ENCODE peak calls at places on chromosomes 2 and 18, in six cellular contexts. E, T, N, U, D and Z are unnamed samples.

GRCh38 chr2:88545118-88545517 is 82.1 kb downstream of the EIF2AK3 start:
- DNase-seq in U (peak; percentile 14), D (no peak), N (no peak), E (no peak), T (peak; percentile 81), Z (no peak)

GRCh38 chr2:120684225-120684624 is 51.4 kb upstream of the GLI2 start:
- DNase-seq in D (no peak), T (no peak), N (peak; percentile 6), E (no peak), U (no peak), Z (no peak)

GRCh38 chr2:237200462-237200861 is 114.8 kb downstream of the COPS8 start:
- DNase-seq in N (no peak), E (no peak), T (no peak), D (no peak), U (no peak), Z (no peak)

GRCh38 chr2:140863713-140864112 is 1267.1 kb downstream of the LRP1B start:
- DNase-seq in T (peak; percentile 63), N (no peak), D (no peak), U (peak; percentile 63), E (no peak), Z (no peak)

GRCh38 chr2:206443735-206444527 is 599 bp downstream of the ADAM23 start:
- DNase-seq in E (no peak), D (no peak), N (peak; percentile 75), U (peak; percentile 50), T (no peak), Z (no peak)

GRCh38 chr2:237475704-237476107 is 11.3 kb upstream of the MLPH start:
- DNase-seq in D (peak; percentile 81), U (peak; percentile 11), T (no peak), N (no peak), E (no peak), Z (no peak)

GRCh38 chr18:62346327-62347090 is 21.4 kb downstream of the TNFRSF11A start:
- DNase-seq in N (no peak), T (no peak), E (no peak), D (no peak), U (no peak), Z (no peak)

GRCh38 chr2:20235655-20236302 is 10.8 kb upstream of the SDC1 start:
- DNase-seq in E (no peak), U (no peak), T (no peak), N (no peak), D (peak; percentile 87), Z (peak; percentile 87)

GRCh38 chr2:199470672-199471442 is 13.1 kb upstream of the SATB2 start:
- DNase-seq in T (no peak), E (no peak), D (no peak), U (no peak), N (no peak), Z (peak; percentile 26)

GRCh38 chr2:1972948-1973347 is 228.6 kb upstream of the PXDN start:
- DNase-seq in D (no peak), T (no peak), E (no peak), U (no peak), N (no peak), Z (no peak)

GRCh38 chr2:151669585-151670081 is 64.6 kb downstream of the NEB start:
- DNase-seq in N (no peak), U (no peak), E (no peak), T (no peak), D (no peak), Z (no peak)

GRCh38 chr2:21441442-21441841 is 317.7 kb downstream of the TDRD15 start:
- DNase-seq in T (no peak), E (no peak), D (no peak), N (no peak), U (no peak), Z (no peak)

GRCh38 chr2:212863185-212863588 is 288.2 kb downstream of the IKZF2 start:
- DNase-seq in N (peak; percentile 48), U (peak; percentile 29), D (no peak), E (no peak), T (peak; percentile 47), Z (peak; percentile 15)

GRCh38 chr2:214052235-214052634 is 358.6 kb upstream of the VWC2L start:
- DNase-seq in N (no peak), D (no peak), U (no peak), E (no peak), T (no peak), Z (no peak)

GRCh38 chr2:214051585-214051984 is 359.3 kb upstream of the VWC2L start:
- DNase-seq in E (no peak), T (no peak), N (no peak), D (no peak), U (no peak), Z (no peak)
- TF ChIP-seq POLR2AphosphoS5 in E (no peak), T (no peak), N (no peak), D (no peak), U (no peak), Z (no peak)

DNA sequence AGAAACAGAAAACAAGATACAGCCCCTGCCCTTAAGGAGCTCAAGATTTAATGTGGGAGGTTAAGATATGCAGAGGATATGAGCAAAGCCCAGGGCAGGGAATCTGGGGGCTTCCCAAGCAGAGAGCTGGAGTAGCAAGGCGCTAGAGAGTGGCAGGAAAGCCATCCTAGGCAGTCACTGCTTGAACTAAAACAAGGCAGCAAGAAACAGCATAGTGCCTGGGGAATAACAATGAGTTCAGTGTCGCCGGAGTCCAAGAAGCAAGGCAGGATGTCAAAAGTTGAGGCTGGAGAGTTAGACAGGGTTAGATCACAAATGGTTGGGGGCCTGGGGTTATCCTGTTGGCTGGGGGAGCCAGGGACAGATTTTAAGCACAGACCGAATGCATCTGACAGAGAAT is 24.6 kb downstream of the CDH2 start:
- DNase-seq in E (no peak), D (no peak), U (no peak), T (no peak), N (no peak), Z (no peak)
- TF ChIP-seq CTCF in E (no peak), D (no peak), U (no peak), T (no peak), N (no peak), Z (no peak)

GRCh38 chr2:227453810-227454209 is 18.1 kb upstream of the AGFG1 start:
- DNase-seq in N (no peak), T (no peak), D (no peak), U (no peak), E (no peak), Z (no peak)
- TF ChIP-seq POLR2AphosphoS5 in N (no peak), T (no peak), D (no peak), U (no peak), E (no peak), Z (no peak)

DNA sequence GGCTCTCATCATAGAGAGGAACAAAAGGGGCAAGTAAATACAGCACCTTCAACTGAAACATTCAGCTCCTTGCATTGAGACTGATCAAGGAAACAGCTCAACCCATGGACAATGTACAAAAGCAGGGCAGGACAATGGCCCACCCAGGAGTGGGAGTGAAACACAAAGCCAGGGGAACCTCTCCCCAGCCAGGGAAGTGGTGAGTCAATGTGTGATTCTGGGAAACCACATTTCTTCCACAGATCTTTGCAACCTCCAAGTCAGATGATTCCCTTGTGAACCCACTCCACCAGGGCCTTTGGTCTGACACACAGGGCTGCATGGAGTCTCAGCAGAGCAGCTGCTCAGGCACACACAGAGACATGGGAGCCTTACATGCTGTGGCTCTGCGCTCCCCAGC is 294.5 kb downstream of the NR4A2 start:
- DNase-seq in T (no peak), E (no peak), D (no peak), U (no peak), N (peak; percentile 45), Z (no peak)
- TF ChIP-seq CTCF in T (no peak), E (no peak), D (no peak), U (no peak), N (no peak), Z (no peak)

DNA sequence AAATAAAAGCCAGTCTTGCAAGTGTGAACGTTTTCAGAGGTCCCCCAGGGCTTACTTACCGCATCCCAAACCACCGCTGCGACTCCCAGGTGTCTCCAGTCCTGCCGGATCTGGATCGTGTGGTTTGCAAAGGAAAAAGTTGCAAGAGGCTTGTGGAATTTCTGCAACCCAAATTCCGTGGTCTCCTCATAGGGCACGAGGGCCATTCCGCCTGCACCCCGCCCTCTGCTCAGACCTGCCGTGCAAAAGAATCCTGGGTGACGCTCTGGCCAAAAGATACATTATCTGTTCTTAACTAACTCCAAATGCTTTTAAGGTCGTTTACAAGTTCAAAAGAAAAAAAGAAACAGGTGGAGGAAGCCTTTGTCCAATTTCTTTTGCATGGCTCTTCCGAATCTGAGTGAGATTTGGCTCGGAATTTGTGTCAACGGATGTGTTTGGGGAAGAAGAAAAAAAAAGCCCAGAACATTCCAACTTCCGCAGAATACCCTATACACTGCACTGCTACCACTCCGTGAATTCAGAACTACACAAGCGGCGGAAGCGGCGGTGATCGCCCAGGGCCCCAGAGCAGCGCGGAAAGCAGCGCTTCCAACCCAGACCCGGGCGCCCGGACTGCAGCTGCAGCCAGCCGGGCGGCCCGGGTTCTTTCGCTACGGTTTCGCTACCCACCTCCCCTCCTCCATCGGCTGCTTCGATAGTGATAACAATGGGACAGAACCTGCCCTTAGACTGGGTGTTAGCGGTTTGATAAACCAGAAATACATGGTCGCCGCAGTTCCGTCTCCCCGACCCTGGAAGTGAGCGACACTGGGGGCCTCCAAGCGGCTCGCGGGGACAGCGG is 802 bp downstream of the METTL21A start:
- DNase-seq in D (peak; percentile 80), N (peak; percentile 95), U (peak; percentile 73), T (no peak), E (peak; percentile 68), Z (peak; percentile 80)
- TF ChIP-seq POLR2AphosphoS5 in D (peak; percentile 43), N (peak; percentile 94), U (peak; percentile 71), T (no peak), E (peak; percentile 49), Z (peak; percentile 84)

GRCh38 chr2:214995409-214995808 is 143.0 kb downstream of the ABCA12 start:
- DNase-seq in N (no peak), T (no peak), D (no peak), E (no peak), U (no peak), Z (no peak)

DNA sequence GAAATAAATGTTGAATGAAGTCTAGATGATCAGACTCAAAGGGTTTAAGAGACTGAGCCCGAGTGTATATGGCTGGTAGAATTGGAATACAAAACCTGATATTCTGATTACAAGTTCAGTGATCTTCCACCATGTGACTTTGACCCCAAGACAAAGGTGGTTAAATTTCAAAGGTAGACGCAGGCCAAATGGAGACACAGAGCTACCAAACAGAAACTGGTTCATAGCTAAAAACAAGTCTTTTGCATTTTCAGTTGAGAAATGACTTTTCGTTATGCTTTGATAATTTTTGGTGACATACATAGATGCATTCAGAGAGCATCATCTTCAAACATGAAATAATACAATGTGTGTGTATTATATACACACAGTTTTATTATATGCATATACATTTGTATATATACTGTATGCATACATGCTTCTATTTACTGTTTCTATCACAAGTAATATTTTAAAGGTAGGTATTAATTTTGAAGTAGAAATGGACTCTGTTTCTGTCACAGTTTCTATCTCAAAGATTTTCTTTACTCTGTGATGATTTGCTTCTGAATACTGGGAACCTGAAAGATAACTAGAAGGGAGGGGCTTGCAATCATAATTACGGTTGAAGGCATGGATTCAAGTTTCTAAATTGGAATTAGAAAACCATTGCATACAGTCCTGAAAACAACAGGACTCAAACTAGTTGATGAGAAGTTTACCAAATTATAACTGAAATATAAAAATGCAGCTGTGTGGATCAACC is 142.3 kb downstream of the ABCA12 start:
- DNase-seq in D (no peak), T (no peak), U (no peak), E (no peak), N (no peak), Z (no peak)
- TF ChIP-seq CTCF in D (no peak), T (no peak), U (no peak), E (no peak), N (no peak), Z (no peak)

DNA sequence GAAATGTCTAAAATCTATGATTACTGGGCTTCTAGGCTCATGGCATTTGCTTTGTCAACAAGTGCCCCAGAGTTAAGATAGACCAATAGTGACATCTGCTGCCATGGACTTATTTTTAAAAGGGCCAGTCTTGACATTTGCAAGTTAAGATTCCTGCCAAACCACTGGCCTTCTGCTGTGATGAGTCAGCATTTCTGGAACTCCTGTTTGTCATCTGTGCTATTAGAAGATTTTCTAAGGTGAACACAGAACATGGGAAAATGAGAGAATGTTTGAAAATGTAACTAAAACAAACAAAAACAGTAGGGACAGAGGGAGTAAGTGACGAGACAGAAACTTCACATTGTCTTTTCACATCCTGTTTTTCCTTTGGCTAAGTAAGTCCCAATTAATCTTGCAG is 93.7 kb upstream of the WDR75 start:
- DNase-seq in D (no peak), T (peak; percentile 53), N (no peak), U (peak; percentile 87), E (no peak), Z (peak; percentile 19)
- TF ChIP-seq POLR2AphosphoS5 in D (no peak), T (no peak), N (no peak), U (no peak), E (no peak), Z (peak; percentile 21)